ENCODE peak calls at places on chromosomes 11 and 22, in eight cellular contexts. E, R, O, K, P, U, N and T are unnamed samples.

GRCh38 chr22:45969801-45970464 is 7.0 kb downstream of the WNT7B start:
- DNase-seq in E (no peak), K (no peak), P (no peak), U (no peak), R (no peak), N (no peak), O (no peak), T (no peak)

GRCh38 chr11:60860943-60861342 is 5.2 kb upstream of the PTGDR2 start:
- DNase-seq in E (no peak), O (no peak), P (no peak), R (no peak), U (no peak), N (no peak), K (no peak), T (no peak)

GRCh38 chr11:100930185-100930778 is 199.3 kb downstream of the PGR start:
- DNase-seq in P (no peak), O (peak), R (peak), U (peak), K (no peak), E (no peak), N (no peak), T (peak)

GRCh38 chr22:24807284-24807950 is 1.4 kb downstream of the SGSM1 start:
- DNase-seq in E (no peak), U (no peak), N (peak), R (peak), P (peak), O (no peak), K (no peak), T (peak)

GRCh38 chr11:111465400-111465799 is 46.8 kb downstream of the BTG4 start:
- DNase-seq in R (no peak), E (no peak), K (no peak), U (peak), P (no peak), O (no peak), N (no peak), T (peak)

GRCh38 chr11:66856496-66857233 is at the start of gene LRFN4:
- DNase-seq in E (no peak), O (peak), K (no peak), U (no peak), P (peak), N (no peak), R (peak), T (no peak)

GRCh38 chr11:8871283-8871775 is 39.7 kb upstream of the AKIP1 start:
- DNase-seq in O (no peak), N (peak), K (peak), U (peak), P (peak), E (peak), R (peak), T (peak)

GRCh38 chr11:3123761-3124733 is 41.1 kb downstream of the OSBPL5 start:
- DNase-seq in O (no peak), P (peak), U (peak), N (peak), R (peak), E (peak), K (peak), T (peak)

GRCh38 chr11:36292311-36292722 is 3.1 kb upstream of the COMMD9 start:
- DNase-seq in E (no peak), U (peak), P (no peak), R (peak), N (no peak), O (peak), K (no peak), T (peak)

GRCh38 chr11:102620858-102621561 is 4.1 kb downstream of the MMP20 start:
- DNase-seq in U (peak), N (no peak), E (no peak), P (no peak), R (no peak), O (peak), K (no peak), T (peak)

GRCh38 chr11:99548264-99548663 is 527.5 kb downstream of the CNTN5 start:
- DNase-seq in K (no peak), E (no peak), R (no peak), O (no peak), N (no peak), P (no peak), U (no peak), T (peak)

GRCh38 chr11:67248653-67249052 is 17.6 kb upstream of the GRK2 start:
- DNase-seq in K (no peak), U (no peak), O (no peak), R (no peak), N (no peak), P (no peak), E (peak), T (no peak)

GRCh38 chr22:20531404-20532181 is 24.2 kb downstream of the MED15 start:
- DNase-seq in P (peak), E (peak), R (peak), U (peak), N (peak), O (no peak), K (peak), T (peak)

GRCh38 chr22:22787805-22788459 is 99.7 kb upstream of the IGLL5 start:
- DNase-seq in E (peak), R (peak), K (no peak), N (no peak), U (peak), P (peak), O (peak), T (peak)

GRCh38 chr22:19942071-19942885 is 660 bp upstream of the TXNRD2 start:
- DNase-seq in K (no peak), R (no peak), N (no peak), E (no peak), P (no peak), U (peak), O (peak), T (peak)

GRCh38 chr11:107741044-107741823 is 29.4 kb upstream of the SLN start:
- DNase-seq in N (no peak), P (peak), O (peak), E (no peak), U (peak), K (no peak), R (peak), T (peak)

GRCh38 chr22:45101828-45102227 is 61.9 kb upstream of the NUP50 start:
- DNase-seq in N (no peak), O (peak), U (peak), P (peak), E (peak), K (peak), R (peak), T (peak)

GRCh38 chr11:45817191-45817590 is 12.2 kb downstream of the SLC35C1 start:
- DNase-seq in R (no peak), N (no peak), K (no peak), P (no peak), O (peak), E (no peak), U (no peak), T (no peak)

GRCh38 chr11:67640021-67640757 is 626 bp upstream of the TBX10 start:
- DNase-seq in P (peak), K (no peak), N (no peak), U (peak), O (peak), R (peak), E (peak), T (peak)

GRCh38 chr22:41341990-41342389 is 39.8 kb upstream of the TEF start:
- DNase-seq in R (no peak), E (no peak), N (no peak), K (no peak), O (no peak), U (no peak), P (no peak), T (no peak)

GRCh38 chr22:34722901-34723300 is 343.1 kb upstream of the ISX start:
- DNase-seq in N (no peak), U (no peak), E (no peak), P (no peak), O (no peak), K (no peak), R (no peak), T (no peak)

GRCh38 chr11:59259867-59260475 is 47.2 kb upstream of the MPEG1 start:
- DNase-seq in E (no peak), O (no peak), R (no peak), P (no peak), K (no peak), U (no peak), N (no peak), T (no peak)

GRCh38 chr11:19895776-19896175 is 183.1 kb downstream of the NAV2 start:
- DNase-seq in P (no peak), R (peak), U (no peak), O (no peak), N (no peak), K (no peak), E (no peak), T (no peak)

GRCh38 chr11:94793822-94794221 is 25.7 kb downstream of the AMOTL1 start:
- DNase-seq in P (no peak), U (peak), E (no peak), O (no peak), N (no peak), R (no peak), K (no peak), T (peak)

GRCh38 chr22:47586038-47586437 is 823.6 kb downstream of the TBC1D22A start:
- DNase-seq in U (no peak), N (no peak), R (no peak), O (no peak), E (no peak), P (no peak), K (no peak), T (no peak)

GRCh38 chr11:126591966-126592489 is 236.5 kb downstream of the ST3GAL4 start:
- DNase-seq in K (no peak), E (no peak), P (no peak), R (no peak), O (no peak), N (no peak), U (no peak), T (no peak)

GRCh38 chr22:36258750-36259619 is 6.1 kb downstream of the APOL1 start:
- DNase-seq in R (peak), N (no peak), K (no peak), U (peak), P (peak), E (no peak), O (peak), T (peak)

GRCh38 chr11:71447791-71448256 is 369 bp downstream of the DHCR7 start:
- DNase-seq in P (peak), K (no peak), E (no peak), U (no peak), R (peak), O (peak), N (peak), T (no peak)

GRCh38 chr11:94830722-94831121 is 62.6 kb downstream of the AMOTL1 start:
- DNase-seq in U (no peak), O (no peak), R (no peak), E (no peak), N (no peak), K (no peak), P (no peak), T (no peak)

GRCh38 chr11:133930767-133931448 is 25.9 kb downstream of the IGSF9B start:
- DNase-seq in R (peak), K (no peak), N (no peak), P (no peak), O (no peak), U (peak), E (no peak), T (no peak)

GRCh38 chr11:94550513-94550912 is 6.8 kb downstream of the FUT4 start:
- DNase-seq in O (no peak), U (no peak), K (no peak), P (no peak), E (no peak), R (no peak), N (no peak), T (no peak)

GRCh38 chr11:32584921-32585320 is 1.3 kb downstream of the EIF3M start:
- DNase-seq in R (peak), U (no peak), N (no peak), O (no peak), E (no peak), K (no peak), P (no peak), T (no peak)

GRCh38 chr11:73306069-73306468 is 2.0 kb upstream of the ARHGEF17 start:
- DNase-seq in K (no peak), P (no peak), R (no peak), E (no peak), O (peak), N (no peak), U (no peak), T (no peak)

GRCh38 chr11:100546714-100547113 is 140.4 kb upstream of the ARHGAP42 start:
- DNase-seq in E (no peak), K (no peak), N (no peak), R (peak), P (peak), U (peak), O (no peak), T (peak)

DNA sequence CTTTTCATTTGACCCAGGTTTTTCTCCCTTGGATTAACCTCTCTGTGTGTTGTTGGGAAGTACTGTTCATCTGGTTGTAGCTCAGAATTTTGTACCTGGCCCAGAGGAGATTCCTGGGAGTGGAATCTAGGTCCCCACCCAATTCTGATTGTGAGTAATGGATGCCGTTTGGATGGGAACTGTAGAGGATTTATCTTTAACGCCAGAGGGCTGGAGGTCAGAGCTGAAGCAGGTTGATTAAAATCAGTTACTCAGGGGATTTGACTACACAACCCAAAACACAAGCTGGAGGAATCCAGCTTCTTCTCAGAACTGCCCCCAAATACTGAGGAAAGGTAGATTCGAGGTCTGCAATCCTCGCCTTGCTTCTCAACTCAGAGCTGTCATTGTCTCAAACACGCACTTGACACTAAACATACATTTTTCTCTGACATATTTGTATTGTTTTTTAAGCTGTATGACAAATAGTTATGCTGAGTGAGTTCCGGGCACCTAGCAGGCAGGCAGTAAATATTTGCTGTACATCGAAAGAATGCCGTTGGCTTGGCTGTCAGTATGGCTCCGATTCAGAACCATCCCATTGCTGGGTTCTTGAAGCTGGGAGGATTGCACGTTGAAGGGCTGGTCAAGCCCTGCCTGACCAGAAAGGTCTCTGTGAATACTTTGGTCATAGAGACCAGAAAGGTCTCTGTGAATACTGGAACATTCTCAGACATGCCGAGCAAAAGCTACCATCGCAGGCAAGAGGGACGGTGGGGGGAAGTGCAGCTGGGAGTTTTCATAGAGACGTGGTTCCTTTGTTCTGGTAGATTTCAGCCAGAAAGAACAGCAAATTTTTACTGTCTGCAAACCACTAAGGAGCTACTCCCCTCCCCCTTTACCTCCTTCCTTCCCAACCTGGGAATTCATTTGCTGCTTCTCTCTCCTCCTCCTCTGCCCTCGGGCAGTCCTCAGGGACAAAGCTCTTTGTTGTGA is 202.0 kb upstream of the SORL1-AS1 start:
- DNase-seq in R (peak), O (no peak), E (no peak), N (no peak), K (no peak), U (peak), P (no peak), T (peak)
- H3K4me3 ChIP-seq in R (peak), O (peak), E (no peak), N (peak), K (peak), U (peak), P (peak), T (peak)

DNA sequence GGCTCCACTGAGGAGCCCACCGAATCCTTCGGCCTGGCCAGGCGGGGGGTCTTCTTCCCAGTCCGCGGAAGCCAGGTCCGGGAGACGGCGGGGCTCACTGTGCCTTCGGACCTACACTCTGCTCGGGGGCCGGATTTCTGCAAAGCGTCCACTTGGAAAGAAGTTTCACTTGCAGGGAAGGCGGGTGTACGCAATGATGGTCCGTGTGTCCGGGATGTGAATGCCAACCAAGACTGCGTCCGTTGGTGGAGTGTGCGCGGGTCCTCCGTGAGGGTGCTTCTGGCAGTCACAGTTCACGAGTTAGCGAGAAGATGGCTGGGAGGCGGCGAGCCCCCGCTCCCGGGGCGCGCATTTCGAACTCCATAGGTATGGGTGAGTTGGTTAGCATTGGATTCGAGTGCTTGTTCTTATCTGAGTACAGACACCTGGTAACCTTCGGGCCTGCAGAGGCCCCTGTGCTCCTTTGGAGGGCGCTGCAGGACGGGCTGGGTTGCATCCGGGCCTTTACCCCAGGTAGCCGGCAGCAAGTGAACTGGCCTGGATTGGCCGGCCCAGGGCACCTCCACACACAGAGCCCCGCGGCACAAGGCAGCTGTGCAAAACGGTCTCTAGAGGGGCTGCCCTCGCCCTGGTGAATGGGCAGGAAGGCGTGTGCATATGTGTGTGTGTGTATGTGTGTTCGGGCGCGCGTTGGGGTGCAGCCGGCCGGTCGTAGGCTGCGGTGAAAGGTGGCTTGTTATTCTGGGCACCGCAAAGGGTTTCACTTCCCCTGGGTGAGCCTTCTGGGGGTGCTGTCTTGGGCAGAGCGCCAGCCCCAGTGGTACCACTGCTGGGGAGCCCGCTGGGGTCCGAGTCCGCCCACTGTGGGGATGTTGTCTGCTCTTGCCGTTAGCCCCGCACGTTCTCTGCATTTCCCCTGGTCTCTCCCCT is 13.3 kb upstream of the CYP2R1 start:
- DNase-seq in N (peak), O (peak), E (peak), K (peak), P (peak), R (peak), U (peak), T (peak)
- TF ChIP-seq CTCF in N (peak), O (peak), E (no peak), K (peak), P (peak), R (peak), U (no peak), T (peak)

GRCh38 chr11:35079581-35079980 is 59.4 kb upstream of the CD44 start:
- DNase-seq in R (no peak), U (no peak), O (no peak), N (no peak), E (no peak), K (no peak), P (no peak), T (no peak)

GRCh38 chr11:35083181-35084061 is 55.5 kb upstream of the CD44 start:
- DNase-seq in R (peak), N (peak), P (peak), E (peak), O (peak), K (peak), U (peak), T (peak)

GRCh38 chr11:35085766-35086165 is 53.2 kb upstream of the CD44 start:
- DNase-seq in O (no peak), K (no peak), R (no peak), E (no peak), N (no peak), P (no peak), U (no peak), T (peak)

GRCh38 chr11:35084817-35085424 is 54.0 kb upstream of the CD44 start:
- DNase-seq in P (no peak), U (no peak), E (no peak), K (no peak), O (no peak), R (no peak), N (no peak), T (no peak)

GRCh38 chr11:35082322-35083180 is 56.4 kb upstream of the CD44 start:
- DNase-seq in K (peak), R (peak), P (peak), O (peak), N (peak), U (peak), E (peak), T (peak)
- H3K4me3 ChIP-seq in K (no peak), R (no peak), P (no peak), O (no peak), N (peak), U (peak), E (no peak), T (no peak)

DNA sequence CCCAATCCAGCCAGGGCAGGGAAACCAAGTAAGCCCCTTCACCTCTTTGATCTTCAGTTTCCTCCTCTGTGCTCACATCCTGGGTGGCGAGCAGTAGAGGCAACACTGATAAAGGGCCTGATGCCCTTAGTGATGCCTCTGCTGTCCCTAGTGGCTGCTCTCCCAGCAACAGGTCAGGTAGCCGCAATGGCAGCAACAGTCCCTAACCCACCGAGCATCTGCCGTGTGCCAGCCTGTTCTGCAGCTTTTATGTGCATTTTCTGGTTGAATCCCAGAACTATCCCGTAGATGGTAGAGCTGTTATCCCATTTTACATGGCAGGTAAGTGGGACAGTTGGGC is 5.2 kb downstream of the SCYL1 start:
- DNase-seq in N (no peak), U (no peak), K (no peak), E (no peak), P (no peak), O (peak), R (peak), T (no peak)
- TF ChIP-seq CTCF in N (no peak), U (peak), K (no peak), E (no peak), P (no peak), O (peak), R (peak), T (peak)

GRCh38 chr22:30265131-30265720 is 1.4 kb downstream of the OSM start:
- DNase-seq in U (no peak), K (no peak), N (no peak), R (no peak), P (no peak), E (no peak), O (no peak), T (no peak)
- H3K4me3 ChIP-seq in U (no peak), K (no peak), N (no peak), R (no peak), P (no peak), E (no peak), O (peak), T (no peak)

GRCh38 chr22:31106001-31106571 is 1.3 kb downstream of the SELENOM start:
- DNase-seq in O (no peak), N (peak), K (no peak), R (no peak), E (no peak), P (no peak), U (peak), T (no peak)

GRCh38 chr22:31103899-31104694 is 3.3 kb downstream of the SELENOM start:
- DNase-seq in P (no peak), E (no peak), K (no peak), N (no peak), O (no peak), U (no peak), R (no peak), T (no peak)

GRCh38 chr22:31105282-31105929 is 2.0 kb downstream of the SELENOM start:
- DNase-seq in U (no peak), K (no peak), N (peak), O (no peak), R (no peak), E (no peak), P (no peak), T (no peak)

GRCh38 chr22:31103111-31103510 is 4.3 kb downstream of the SELENOM start:
- DNase-seq in N (no peak), U (no peak), P (no peak), R (no peak), K (no peak), O (no peak), E (no peak), T (no peak)

GRCh38 chr22:31104869-31105268 is 2.5 kb downstream of the SELENOM start:
- DNase-seq in U (no peak), N (no peak), E (peak), K (no peak), R (peak), P (no peak), O (no peak), T (no peak)
- TF ChIP-seq CTCF in U (no peak), N (peak), E (no peak), K (no peak), R (peak), P (peak), O (no peak), T (peak)